ENCODE peak calls at places on chromosomes 3 and 15, in six cellular contexts. T is ACHN, M is NCI-H774, V is Daoy, J is neuronal stem cell, Z is tibial nerve. Q is an unnamed sample.

GRCh38 chr3:153246805-153247204 is 84.8 kb downstream of the RAP2B start:
- DNase-seq in T (no peak), M (no peak), J (no peak), Z (no peak), V (no peak), Q (no peak)

GRCh38 chr15:49428392-49429095 is 5.5 kb downstream of the FGF7 start:
- DNase-seq in J (no peak), M (no peak), Z (no peak), V (no peak), T (no peak), Q (no peak)

GRCh38 chr3:194369522-194370279 is at the start of gene LRRC15:
- DNase-seq in T (peak), Z (no peak), M (no peak), V (peak), J (peak), Q (no peak)

GRCh38 chr3:188524057-188524456 is 370.1 kb downstream of the LPP start:
- DNase-seq in M (no peak), T (no peak), Z (no peak), J (no peak), V (no peak), Q (no peak)

GRCh38 chr3:146163584-146163983 is 2.6 kb upstream of the PLOD2 start:
- DNase-seq in J (no peak), Z (no peak), M (no peak), V (peak), T (peak), Q (no peak)

GRCh38 chr3:84965141-84965540 is 6.4 kb downstream of the CADM2 start:
- DNase-seq in J (peak), M (no peak), T (peak), Z (no peak), V (peak), Q (peak)

GRCh38 chr3:31035681-31036080 is 141.2 kb upstream of the GADL1 start:
- DNase-seq in Z (no peak), V (no peak), J (no peak), T (no peak), M (no peak), Q (no peak)

GRCh38 chr3:128770387-128770786 is 44.4 kb downstream of the RAB7A start:
- DNase-seq in Z (no peak), T (no peak), M (no peak), J (no peak), V (no peak), Q (peak)

GRCh38 chr3:10522646-10523303 is 17.4 kb upstream of the ATP2B2 start:
- DNase-seq in V (no peak), Z (no peak), T (no peak), J (no peak), M (no peak), Q (no peak)

GRCh38 chr3:11230807-11231206 is 41.4 kb upstream of the ATG7 start:
- DNase-seq in J (no peak), T (no peak), M (no peak), V (no peak), Z (no peak), Q (no peak)

GRCh38 chr3:11954312-11954934 is 49.8 kb upstream of the SYN2 start:
- DNase-seq in V (peak), Z (no peak), J (no peak), M (peak), T (no peak), Q (no peak)

GRCh38 chr15:57220220-57220619 is 156.1 kb upstream of the CGNL1 start:
- DNase-seq in M (peak), V (no peak), Z (no peak), T (peak), J (no peak), Q (no peak)

GRCh38 chr3:128152419-128153155 is 694 bp upstream of the EEFSEC start:
- DNase-seq in Z (no peak), V (no peak), T (peak), M (peak), J (no peak), Q (no peak)

GRCh38 chr3:100210777-100211145 is 50.0 kb upstream of the TBC1D23 start:
- DNase-seq in V (peak), Z (no peak), M (peak), T (no peak), J (no peak), Q (no peak)